ENCODE peak calls at places on chromosome 15, in eight cellular contexts. One of them, this sample, is unnamed.
A peak's percentile ranks its signal among the peaks of the same experiment; 100 is the strongest.

GRCh38 chr15:31027948-31028586 is 36.6 kb upstream of the MTMR10 start:
- DNase-seq in neuronal stem cell: no peak
- DNase-seq in right lobe of liver: no peak
- DNase-seq in A549: no peak
- DNase-seq in fibroblast of lung: no peak
- DNase-seq in tibial nerve: no peak
- DNase-seq in IMR-90: no peak
- DNase-seq in BE2C: peak; percentile 37
- DNase-seq in this sample: no peak

GRCh38 chr15:59553879-59554735 is 57.5 kb upstream of the GCNT3 start:
- DNase-seq in neuronal stem cell: no peak
- DNase-seq in right lobe of liver: no peak
- DNase-seq in A549: peak; percentile 94
- DNase-seq in fibroblast of lung: peak; percentile 84
- DNase-seq in tibial nerve: no peak
- DNase-seq in IMR-90: no peak
- DNase-seq in BE2C: no peak
- DNase-seq in this sample: no peak

GRCh38 chr15:94524565-94524964 is 293.2 kb downstream of the MCTP2 start:
- DNase-seq in neuronal stem cell: no peak
- DNase-seq in right lobe of liver: peak; percentile 19
- DNase-seq in A549: no peak
- DNase-seq in fibroblast of lung: no peak
- DNase-seq in tibial nerve: no peak
- DNase-seq in IMR-90: no peak
- DNase-seq in BE2C: no peak
- DNase-seq in this sample: no peak

GRCh38 chr15:84924074-84924700 is 39.7 kb downstream of the SLC28A1 start:
- DNase-seq in neuronal stem cell: no peak
- DNase-seq in right lobe of liver: no peak
- DNase-seq in A549: no peak
- DNase-seq in fibroblast of lung: peak; percentile 53
- DNase-seq in tibial nerve: no peak
- DNase-seq in IMR-90: no peak
- DNase-seq in BE2C: no peak
- DNase-seq in this sample: no peak

GRCh38 chr15:83685864-83686263 is 31.9 kb downstream of the ADAMTSL3 start:
- DNase-seq in neuronal stem cell: no peak
- DNase-seq in right lobe of liver: no peak
- DNase-seq in A549: no peak
- DNase-seq in fibroblast of lung: no peak
- DNase-seq in tibial nerve: no peak
- DNase-seq in IMR-90: no peak
- DNase-seq in BE2C: no peak
- DNase-seq in this sample: no peak

GRCh38 chr15:60115579-60116415 is 111.7 kb downstream of the FOXB1 start:
- DNase-seq in neuronal stem cell: no peak
- DNase-seq in right lobe of liver: no peak
- DNase-seq in A549: no peak
- DNase-seq in fibroblast of lung: peak; percentile 78
- DNase-seq in tibial nerve: no peak
- DNase-seq in IMR-90: peak; percentile 19
- DNase-seq in BE2C: no peak
- DNase-seq in this sample: no peak

GRCh38 chr15:57500979-57501576 is 90.6 kb upstream of the MYZAP start:
- DNase-seq in neuronal stem cell: no peak
- DNase-seq in right lobe of liver: no peak
- DNase-seq in A549: peak; percentile 19
- DNase-seq in fibroblast of lung: peak; percentile 59
- DNase-seq in tibial nerve: no peak
- DNase-seq in IMR-90: no peak
- DNase-seq in BE2C: no peak
- DNase-seq in this sample: no peak

GRCh38 chr15:51382787-51383186 is 41.3 kb downstream of the GLDN start:
- DNase-seq in neuronal stem cell: peak; percentile 36
- DNase-seq in right lobe of liver: no peak
- DNase-seq in A549: peak; percentile 48
- DNase-seq in fibroblast of lung: peak; percentile 39
- DNase-seq in tibial nerve: no peak
- DNase-seq in IMR-90: peak; percentile 53
- DNase-seq in BE2C: peak; percentile 66
- DNase-seq in this sample: peak; percentile 67

GRCh38 chr15:40633178-40633577 is 39.1 kb downstream of the KNL1 start:
- DNase-seq in neuronal stem cell: no peak
- DNase-seq in right lobe of liver: no peak
- DNase-seq in A549: peak; percentile 13
- DNase-seq in fibroblast of lung: peak; percentile 49
- DNase-seq in tibial nerve: no peak
- DNase-seq in IMR-90: peak; percentile 64
- DNase-seq in BE2C: no peak
- DNase-seq in this sample: no peak

GRCh38 chr15:73116164-73116563 is 63.9 kb downstream of the NEO1 start:
- DNase-seq in neuronal stem cell: no peak
- DNase-seq in right lobe of liver: no peak
- DNase-seq in A549: no peak
- DNase-seq in fibroblast of lung: no peak
- DNase-seq in tibial nerve: no peak
- DNase-seq in IMR-90: no peak
- DNase-seq in BE2C: no peak
- DNase-seq in this sample: no peak

GRCh38 chr15:34841220-34841841 is 46.0 kb upstream of the ACTC1 start:
- DNase-seq in neuronal stem cell: no peak
- DNase-seq in right lobe of liver: no peak
- DNase-seq in A549: no peak
- DNase-seq in fibroblast of lung: peak; percentile 73
- DNase-seq in tibial nerve: no peak
- DNase-seq in IMR-90: peak; percentile 65
- DNase-seq in BE2C: no peak
- DNase-seq in this sample: no peak

GRCh38 chr15:68113273-68113672 is 59.2 kb downstream of the PIAS1 start:
- DNase-seq in neuronal stem cell: no peak
- DNase-seq in right lobe of liver: peak; percentile 30
- DNase-seq in A549: no peak
- DNase-seq in fibroblast of lung: peak; percentile 33
- DNase-seq in tibial nerve: no peak
- DNase-seq in IMR-90: peak; percentile 34
- DNase-seq in BE2C: no peak
- DNase-seq in this sample: no peak

GRCh38 chr15:42275780-42276395 is 2.7 kb upstream of the TMEM87A start:
- DNase-seq in neuronal stem cell: no peak
- DNase-seq in right lobe of liver: no peak
- DNase-seq in A549: no peak
- DNase-seq in fibroblast of lung: no peak
- DNase-seq in tibial nerve: no peak
- DNase-seq in IMR-90: no peak
- DNase-seq in BE2C: no peak
- DNase-seq in this sample: peak; percentile 88

GRCh38 chr15:50685191-50685975 is 1.2 kb downstream of the TRPM7 start:
- DNase-seq in neuronal stem cell: no peak
- DNase-seq in right lobe of liver: no peak
- DNase-seq in A549: no peak
- DNase-seq in fibroblast of lung: peak; percentile 11
- DNase-seq in tibial nerve: no peak
- DNase-seq in IMR-90: peak; percentile 32
- DNase-seq in BE2C: peak; percentile 14
- DNase-seq in this sample: peak; percentile 18

GRCh38 chr15:34056921-34057320 is 17.9 kb upstream of the AVEN start:
- DNase-seq in neuronal stem cell: no peak
- DNase-seq in right lobe of liver: no peak
- DNase-seq in A549: no peak
- DNase-seq in fibroblast of lung: peak; percentile 45
- DNase-seq in tibial nerve: no peak
- DNase-seq in IMR-90: no peak
- DNase-seq in BE2C: no peak
- DNase-seq in this sample: no peak

GRCh38 chr15:68792901-68793766 is 27.6 kb downstream of the ANP32A start:
- DNase-seq in neuronal stem cell: no peak
- DNase-seq in right lobe of liver: peak; percentile 69
- DNase-seq in A549: no peak
- DNase-seq in fibroblast of lung: no peak
- DNase-seq in tibial nerve: no peak
- DNase-seq in IMR-90: no peak
- DNase-seq in BE2C: no peak
- DNase-seq in this sample: no peak

GRCh38 chr15:80823120-80823519 is 44.0 kb downstream of the CEMIP start:
- DNase-seq in neuronal stem cell: no peak
- DNase-seq in right lobe of liver: no peak
- DNase-seq in A549: no peak
- DNase-seq in fibroblast of lung: no peak
- DNase-seq in tibial nerve: no peak
- DNase-seq in IMR-90: no peak
- DNase-seq in BE2C: no peak
- DNase-seq in this sample: no peak

GRCh38 chr15:60905587-60905986 is 323.5 kb downstream of the RORA start:
- DNase-seq in neuronal stem cell: no peak
- DNase-seq in right lobe of liver: no peak
- DNase-seq in A549: no peak
- DNase-seq in fibroblast of lung: no peak
- DNase-seq in tibial nerve: no peak
- DNase-seq in IMR-90: no peak
- DNase-seq in BE2C: no peak
- DNase-seq in this sample: no peak

GRCh38 chr15:65329991-65330735 is 25.7 kb downstream of the RNU5B-1 start:
- DNase-seq in neuronal stem cell: no peak
- DNase-seq in right lobe of liver: no peak
- DNase-seq in A549: no peak
- DNase-seq in fibroblast of lung: no peak
- DNase-seq in tibial nerve: no peak
- DNase-seq in IMR-90: no peak
- DNase-seq in BE2C: no peak
- DNase-seq in this sample: no peak

GRCh38 chr15:80343610-80344009 is 60.6 kb upstream of the ARNT2 start:
- DNase-seq in neuronal stem cell: no peak
- DNase-seq in right lobe of liver: no peak
- DNase-seq in A549: no peak
- DNase-seq in fibroblast of lung: no peak
- DNase-seq in tibial nerve: no peak
- DNase-seq in IMR-90: peak; percentile 68
- DNase-seq in BE2C: no peak
- DNase-seq in this sample: no peak

GRCh38 chr15:63987979-63988378 is 58.3 kb downstream of the DAPK2 start:
- DNase-seq in neuronal stem cell: no peak
- DNase-seq in right lobe of liver: no peak
- DNase-seq in A549: no peak
- DNase-seq in fibroblast of lung: no peak
- DNase-seq in tibial nerve: no peak
- DNase-seq in IMR-90: no peak
- DNase-seq in BE2C: no peak
- DNase-seq in this sample: no peak

GRCh38 chr15:33912326-33912725 is 56.0 kb upstream of the CHRM5 start:
- DNase-seq in neuronal stem cell: no peak
- DNase-seq in right lobe of liver: no peak
- DNase-seq in A549: no peak
- DNase-seq in fibroblast of lung: no peak
- DNase-seq in tibial nerve: no peak
- DNase-seq in IMR-90: no peak
- DNase-seq in BE2C: no peak
- DNase-seq in this sample: no peak

GRCh38 chr15:95857124-95857757 is 473.3 kb upstream of the NR2F2 start:
- DNase-seq in neuronal stem cell: no peak
- DNase-seq in right lobe of liver: no peak
- DNase-seq in A549: no peak
- DNase-seq in fibroblast of lung: peak; percentile 75
- DNase-seq in tibial nerve: no peak
- DNase-seq in IMR-90: peak; percentile 90
- DNase-seq in BE2C: no peak
- DNase-seq in this sample: no peak

GRCh38 chr15:89367485-89368451 is 33.1 kb upstream of the POLG start:
- DNase-seq in neuronal stem cell: no peak
- DNase-seq in right lobe of liver: no peak
- DNase-seq in A549: peak; percentile 64
- DNase-seq in fibroblast of lung: no peak
- DNase-seq in tibial nerve: no peak
- DNase-seq in IMR-90: no peak
- DNase-seq in BE2C: peak; percentile 75
- DNase-seq in this sample: peak; percentile 19
- H3K4me3 ChIP-seq in neuronal stem cell: peak overlapping the region; percentile 34
- H3K4me3 ChIP-seq in right lobe of liver: no peak overlapping the region
- H3K4me3 ChIP-seq in A549: peak overlapping the region; percentile 53
- H3K4me3 ChIP-seq in fibroblast of lung: no peak overlapping the region
- H3K4me3 ChIP-seq in tibial nerve: no peak overlapping the region
- H3K4me3 ChIP-seq in IMR-90: no peak overlapping the region
- H3K4me3 ChIP-seq in BE2C: peak overlapping the region; percentile 46
- H3K4me3 ChIP-seq in this sample: peak overlapping the region; percentile 15

GRCh38 chr15:29765234-29765841 is 56.9 kb downstream of the TJP1 start:
- DNase-seq in neuronal stem cell: no peak
- DNase-seq in right lobe of liver: no peak
- DNase-seq in A549: no peak
- DNase-seq in fibroblast of lung: peak; percentile 60
- DNase-seq in tibial nerve: no peak
- DNase-seq in IMR-90: no peak
- DNase-seq in BE2C: no peak
- DNase-seq in this sample: no peak

GRCh38 chr15:29756358-29757267 is 65.7 kb downstream of the TJP1 start:
- DNase-seq in neuronal stem cell: no peak
- DNase-seq in right lobe of liver: no peak
- DNase-seq in A549: no peak
- DNase-seq in fibroblast of lung: no peak
- DNase-seq in tibial nerve: no peak
- DNase-seq in IMR-90: no peak
- DNase-seq in BE2C: no peak
- DNase-seq in this sample: peak; percentile 32

GRCh38 chr15:29759596-29759995 is 62.7 kb downstream of the TJP1 start:
- DNase-seq in neuronal stem cell: no peak
- DNase-seq in right lobe of liver: no peak
- DNase-seq in A549: no peak
- DNase-seq in fibroblast of lung: no peak
- DNase-seq in tibial nerve: no peak
- DNase-seq in IMR-90: no peak
- DNase-seq in BE2C: no peak
- DNase-seq in this sample: no peak
- H3K4me3 ChIP-seq in neuronal stem cell: no peak overlapping the region
- H3K4me3 ChIP-seq in right lobe of liver: no peak overlapping the region
- H3K4me3 ChIP-seq in A549: no peak overlapping the region
- H3K4me3 ChIP-seq in fibroblast of lung: no peak overlapping the region
- H3K4me3 ChIP-seq in tibial nerve: no peak overlapping the region
- H3K4me3 ChIP-seq in IMR-90: no peak overlapping the region
- H3K4me3 ChIP-seq in BE2C: no peak overlapping the region
- H3K4me3 ChIP-seq in this sample: no peak overlapping the region

GRCh38 chr15:70258369-70259029 is 160.8 kb upstream of the TLE3 start:
- DNase-seq in neuronal stem cell: no peak
- DNase-seq in right lobe of liver: no peak
- DNase-seq in A549: no peak
- DNase-seq in fibroblast of lung: peak; percentile 43
- DNase-seq in tibial nerve: no peak
- DNase-seq in IMR-90: no peak
- DNase-seq in BE2C: no peak
- DNase-seq in this sample: no peak
- H3K4me3 ChIP-seq in neuronal stem cell: no peak overlapping the region
- H3K4me3 ChIP-seq in right lobe of liver: no peak overlapping the region
- H3K4me3 ChIP-seq in A549: no peak overlapping the region
- H3K4me3 ChIP-seq in fibroblast of lung: no peak overlapping the region
- H3K4me3 ChIP-seq in tibial nerve: no peak overlapping the region
- H3K4me3 ChIP-seq in IMR-90: no peak overlapping the region
- H3K4me3 ChIP-seq in BE2C: no peak overlapping the region
- H3K4me3 ChIP-seq in this sample: no peak overlapping the region

DNA sequence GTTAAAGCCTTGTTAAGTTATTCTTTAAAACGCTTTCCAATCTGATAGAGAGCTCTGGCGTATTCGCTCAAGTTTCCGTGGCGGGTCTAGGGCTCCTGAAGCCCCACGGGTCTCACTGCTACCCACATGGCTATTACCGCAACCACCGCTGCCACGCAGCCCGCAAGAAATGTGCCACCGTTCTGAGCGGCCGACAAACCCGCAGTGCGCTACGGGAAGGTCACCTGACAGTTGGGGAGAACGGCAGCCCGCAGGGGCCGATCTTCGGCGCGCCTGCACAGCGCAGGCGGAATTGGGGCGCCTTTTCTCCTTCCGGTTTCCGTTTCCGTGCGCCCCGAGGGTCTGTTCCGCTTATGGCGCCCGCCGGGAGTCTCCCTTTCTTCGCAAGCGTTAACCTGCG is 76.6 kb upstream of the SNRPN start:
- DNase-seq in neuronal stem cell: no peak
- DNase-seq in right lobe of liver: peak; percentile 20
- DNase-seq in A549: no peak
- DNase-seq in fibroblast of lung: peak; percentile 54
- DNase-seq in tibial nerve: no peak
- DNase-seq in IMR-90: peak; percentile 61
- DNase-seq in BE2C: peak; percentile 49
- DNase-seq in this sample: no peak
- H3K4me3 ChIP-seq in neuronal stem cell: no peak overlapping the region
- H3K4me3 ChIP-seq in right lobe of liver: peak overlapping the region; percentile 46
- H3K4me3 ChIP-seq in A549: no peak overlapping the region
- H3K4me3 ChIP-seq in fibroblast of lung: peak overlapping the region; percentile 6
- H3K4me3 ChIP-seq in tibial nerve: peak overlapping the region; percentile 47
- H3K4me3 ChIP-seq in IMR-90: peak overlapping the region; percentile 72
- H3K4me3 ChIP-seq in BE2C: peak overlapping the region; percentile 52
- H3K4me3 ChIP-seq in this sample: no peak overlapping the region

This sample was measured in HAP-1.